ENCODE peak calls at places on chromosome X, in seven cellular contexts. L is activated CD4-positive, alpha-beta T cell treated with anti-CD3 and anti-CD28 coated beads for 36 hours; O is fibroblast of mammary gland; W is T-helper 9 cell; A is T47D; J is Right ventricle myocardium inferior; M is globus pallidus. R is an unnamed sample.
A peak's percentile ranks its signal among the peaks of the same experiment; 100 is the strongest.

GRCh38 chrX:38754102-38754790 is 47.0 kb upstream of the MID1IP1 start:
- DNase-seq in M (peak; percentile 29), J (no peak), W (peak; percentile 5), O (peak; percentile 66), A (no peak), L (peak; percentile 41), R (peak; percentile 24)

GRCh38 chrX:29687687-29688086 is 527.7 kb upstream of the MAGEB2 start:
- DNase-seq in L (no peak), A (no peak), J (no peak), O (peak; percentile 69), W (no peak), M (peak; percentile 42), R (peak; percentile 18)

GRCh38 chrX:129842510-129843208 is 1.0 kb downstream of the ZDHHC9 start:
- DNase-seq in W (no peak), A (no peak), M (no peak), O (peak; percentile 80), J (no peak), L (peak; percentile 15), R (no peak)

GRCh38 chrX:40867352-40867751 is 132.0 kb upstream of the MED14 start:
- DNase-seq in A (no peak), O (peak; percentile 36), M (no peak), W (no peak), J (no peak), L (no peak), R (peak; percentile 24)

GRCh38 chrX:71565634-71566033 is 12.6 kb upstream of the GCNA start:
- DNase-seq in M (no peak), W (no peak), O (peak; percentile 7), J (no peak), L (no peak), A (no peak), R (no peak)

GRCh38 chrX:39152106-39152649 is 350.9 kb downstream of the MID1IP1 start:
- DNase-seq in M (peak; percentile 20), O (peak; percentile 16), W (peak; percentile 19), J (peak; percentile 68), A (no peak), L (peak; percentile 70), R (no peak)

GRCh38 chrX:53357799-53358530 is 64.5 kb downstream of the SMC1A start:
- DNase-seq in A (no peak), M (no peak), W (no peak), J (no peak), O (peak; percentile 49), L (no peak), R (peak; percentile 33)

GRCh38 chrX:155054255-155054654 is 16.7 kb downstream of the CMC4 start:
- DNase-seq in M (peak; percentile 16), L (no peak), A (no peak), O (no peak), W (no peak), J (no peak), R (no peak)

GRCh38 chrX:112784692-112785091 is 55.9 kb downstream of the AMOT start:
- DNase-seq in O (no peak), L (no peak), A (no peak), J (no peak), W (no peak), M (peak; percentile 35), R (peak; percentile 53)

GRCh38 chrX:21966866-21967265 is 26.4 kb downstream of the SMS start:
- DNase-seq in M (no peak), W (no peak), A (no peak), J (no peak), O (no peak), L (no peak), R (no peak)

GRCh38 chrX:154714925-154715324 is 36.0 kb downstream of the GAB3 start:
- DNase-seq in W (peak; percentile 31), M (peak; percentile 46), O (peak; percentile 62), J (no peak), A (peak; percentile 7), L (peak; percentile 52), R (no peak)

GRCh38 chrX:45850775-45851433 is 650.2 kb upstream of the DIPK2B start:
- DNase-seq in M (no peak), J (no peak), W (peak; percentile 4), L (peak; percentile 58), A (no peak), O (peak; percentile 25), R (no peak)

GRCh38 chrX:2521927-2522386 is 21.2 kb upstream of the DHRSX start:
- DNase-seq in M (no peak), L (no peak), A (no peak), O (no peak), W (no peak), J (no peak), R (no peak)

GRCh38 chrX:23369037-23369436 is 34.4 kb downstream of the PTCHD1 start:
- DNase-seq in A (no peak), M (no peak), W (no peak), L (no peak), O (no peak), J (no peak), R (no peak)

GRCh38 chrX:145817666-145818521 is at the start of gene SLITRK2:
- DNase-seq in W (no peak), O (peak; percentile 1), A (no peak), L (no peak), J (no peak), M (no peak), R (peak; percentile 78)

GRCh38 chrX:77572322-77572721 is 125.1 kb downstream of the FGF16 start:
- DNase-seq in L (no peak), A (no peak), M (no peak), W (no peak), O (peak; percentile 50), J (no peak), R (no peak)

GRCh38 chrX:72110051-72110926 is 21.4 kb downstream of the RTL5 start:
- DNase-seq in A (no peak), O (peak; percentile 45), L (no peak), J (no peak), M (no peak), W (no peak), R (peak; percentile 47)